ENCODE peak calls at places on chromosomes 5 and 9, in six cellular contexts. One of them, this sample, is unnamed.
A peak's percentile ranks its signal among the peaks of the same experiment; 100 is the strongest.

GRCh38 chr5:161851691-161852299 is 3.9 kb downstream of the GABRA1 start:
- DNase-seq in kidney epithelial cell: no peak
- DNase-seq in brain microvascular endothelial cell: no peak
- DNase-seq in uterus: no peak
- DNase-seq in astrocyte of the spinal cord: peak; percentile 2
- DNase-seq in fibroblast of the aortic adventitia: peak; percentile 1
- DNase-seq in this sample: no peak

GRCh38 chr5:10914741-10915480 is 153.9 kb upstream of the DAP start:
- DNase-seq in kidney epithelial cell: no peak
- DNase-seq in fibroblast of the aortic adventitia: no peak
- DNase-seq in astrocyte of the spinal cord: no peak
- DNase-seq in brain microvascular endothelial cell: no peak
- DNase-seq in uterus: no peak
- DNase-seq in this sample: peak; percentile 59

GRCh38 chr5:123350744-123351143 is 72.5 kb downstream of the CEP120 start:
- DNase-seq in brain microvascular endothelial cell: no peak
- DNase-seq in kidney epithelial cell: no peak
- DNase-seq in astrocyte of the spinal cord: no peak
- DNase-seq in uterus: no peak
- DNase-seq in fibroblast of the aortic adventitia: no peak
- DNase-seq in this sample: no peak

GRCh38 chr9:113477661-113478060 is 14.1 kb downstream of the RGS3 start:
- DNase-seq in astrocyte of the spinal cord: no peak
- DNase-seq in kidney epithelial cell: no peak
- DNase-seq in uterus: no peak
- DNase-seq in fibroblast of the aortic adventitia: no peak
- DNase-seq in brain microvascular endothelial cell: no peak
- DNase-seq in this sample: no peak

GRCh38 chr5:33319151-33319550 is 121.6 kb upstream of the TARS1 start:
- DNase-seq in kidney epithelial cell: no peak
- DNase-seq in uterus: no peak
- DNase-seq in fibroblast of the aortic adventitia: peak; percentile 76
- DNase-seq in astrocyte of the spinal cord: no peak
- DNase-seq in brain microvascular endothelial cell: no peak
- DNase-seq in this sample: peak; percentile 86

GRCh38 chr9:116156621-116157314 is 3.2 kb downstream of the PAPPA start:
- DNase-seq in kidney epithelial cell: no peak
- DNase-seq in brain microvascular endothelial cell: peak; percentile 78
- DNase-seq in fibroblast of the aortic adventitia: peak; percentile 93
- DNase-seq in astrocyte of the spinal cord: peak; percentile 77
- DNase-seq in uterus: peak; percentile 80
- DNase-seq in this sample: peak; percentile 91

GRCh38 chr9:136942881-136943230 is 1.7 kb downstream of the FBXW5 start:
- DNase-seq in kidney epithelial cell: no peak
- DNase-seq in astrocyte of the spinal cord: no peak
- DNase-seq in brain microvascular endothelial cell: no peak
- DNase-seq in uterus: no peak
- DNase-seq in fibroblast of the aortic adventitia: no peak
- DNase-seq in this sample: no peak

GRCh38 chr5:158234323-158235158 is 375.6 kb upstream of the CLINT1 start:
- DNase-seq in fibroblast of the aortic adventitia: no peak
- DNase-seq in brain microvascular endothelial cell: peak; percentile 86
- DNase-seq in uterus: no peak
- DNase-seq in astrocyte of the spinal cord: peak; percentile 82
- DNase-seq in kidney epithelial cell: no peak
- DNase-seq in this sample: peak; percentile 6

GRCh38 chr5:155699385-155699784 is 627.6 kb upstream of the SGCD start:
- DNase-seq in kidney epithelial cell: no peak
- DNase-seq in uterus: no peak
- DNase-seq in brain microvascular endothelial cell: no peak
- DNase-seq in astrocyte of the spinal cord: no peak
- DNase-seq in fibroblast of the aortic adventitia: no peak
- DNase-seq in this sample: no peak

GRCh38 chr9:87883990-87884389 is 1.3 kb downstream of the SPATA31E1 start:
- DNase-seq in uterus: no peak
- DNase-seq in kidney epithelial cell: no peak
- DNase-seq in astrocyte of the spinal cord: no peak
- DNase-seq in fibroblast of the aortic adventitia: no peak
- DNase-seq in brain microvascular endothelial cell: no peak
- DNase-seq in this sample: no peak

GRCh38 chr5:124057815-124058231 is 545.8 kb downstream of the CSNK1G3 start:
- DNase-seq in uterus: no peak
- DNase-seq in astrocyte of the spinal cord: no peak
- DNase-seq in kidney epithelial cell: no peak
- DNase-seq in brain microvascular endothelial cell: no peak
- DNase-seq in fibroblast of the aortic adventitia: no peak
- DNase-seq in this sample: no peak

GRCh38 chr5:18314192-18314778 is 680.0 kb downstream of the TAF11L14 start:
- DNase-seq in kidney epithelial cell: no peak
- DNase-seq in fibroblast of the aortic adventitia: peak; percentile 47
- DNase-seq in brain microvascular endothelial cell: no peak
- DNase-seq in astrocyte of the spinal cord: peak; percentile 32
- DNase-seq in uterus: no peak
- DNase-seq in this sample: peak; percentile 31
- TF ChIP-seq CTCF in kidney epithelial cell: no peak
- TF ChIP-seq CTCF in fibroblast of the aortic adventitia: peak; percentile 38
- TF ChIP-seq CTCF in brain microvascular endothelial cell: peak; percentile 34
- TF ChIP-seq CTCF in astrocyte of the spinal cord: peak; percentile 36
- TF ChIP-seq CTCF in uterus: peak; percentile 22
- TF ChIP-seq CTCF in this sample: peak; percentile 50

DNA sequence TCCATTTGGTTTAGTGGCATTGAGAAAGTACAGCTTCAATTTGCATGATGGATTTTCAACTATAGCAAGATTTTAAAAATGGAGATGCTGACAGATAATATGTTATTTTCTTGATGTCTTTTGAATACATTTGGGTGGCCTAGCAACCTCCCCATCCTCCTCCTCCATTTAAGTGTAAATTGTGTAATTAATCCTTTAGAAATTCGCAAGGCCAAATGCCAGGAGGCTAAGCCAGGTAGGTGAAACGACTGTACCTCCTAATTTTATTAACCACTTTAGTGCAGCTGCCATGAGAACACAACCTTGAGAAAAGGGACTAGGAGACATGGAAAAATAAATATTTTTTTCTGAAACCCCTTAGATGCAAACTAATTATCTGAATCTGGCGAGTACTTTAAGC is 248.8 kb downstream of the MRPS30 start:
- DNase-seq in kidney epithelial cell: no peak
- DNase-seq in fibroblast of the aortic adventitia: no peak
- DNase-seq in uterus: no peak
- DNase-seq in brain microvascular endothelial cell: no peak
- DNase-seq in astrocyte of the spinal cord: no peak
- DNase-seq in this sample: no peak
- H3K4me3 ChIP-seq in kidney epithelial cell: no peak overlapping the region
- H3K4me3 ChIP-seq in fibroblast of the aortic adventitia: no peak overlapping the region
- H3K4me3 ChIP-seq in uterus: no peak overlapping the region
- H3K4me3 ChIP-seq in brain microvascular endothelial cell: no peak overlapping the region
- H3K4me3 ChIP-seq in astrocyte of the spinal cord: no peak overlapping the region
- H3K4me3 ChIP-seq in this sample: no peak overlapping the region

DNA sequence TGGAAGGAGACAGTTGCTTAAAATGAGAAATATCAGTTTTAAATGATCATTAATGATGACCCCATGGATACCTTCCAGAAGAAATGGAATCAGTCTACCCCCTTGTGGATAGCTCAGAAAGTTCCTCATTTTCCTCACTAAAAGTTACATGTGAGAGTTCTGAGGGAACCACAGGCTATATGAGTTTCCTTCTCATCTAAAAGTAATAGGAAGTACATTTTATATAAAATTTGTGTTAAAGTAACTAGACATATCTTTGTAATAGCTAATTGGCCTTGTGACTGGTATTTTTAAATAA is 104.9 kb upstream of the SLC25A48 start:
- DNase-seq in uterus: no peak
- DNase-seq in fibroblast of the aortic adventitia: no peak
- DNase-seq in astrocyte of the spinal cord: no peak
- DNase-seq in brain microvascular endothelial cell: no peak
- DNase-seq in kidney epithelial cell: no peak
- DNase-seq in this sample: no peak
- TF ChIP-seq CTCF in uterus: no peak
- TF ChIP-seq CTCF in fibroblast of the aortic adventitia: no peak
- TF ChIP-seq CTCF in astrocyte of the spinal cord: peak; percentile 10
- TF ChIP-seq CTCF in brain microvascular endothelial cell: no peak
- TF ChIP-seq CTCF in kidney epithelial cell: peak; percentile 32
- TF ChIP-seq CTCF in this sample: peak; percentile 44

GRCh38 chr9:127944586-127945218 is 7.0 kb upstream of the DPM2 start:
- DNase-seq in kidney epithelial cell: no peak
- DNase-seq in astrocyte of the spinal cord: no peak
- DNase-seq in fibroblast of the aortic adventitia: no peak
- DNase-seq in uterus: no peak
- DNase-seq in brain microvascular endothelial cell: no peak
- DNase-seq in this sample: no peak

GRCh38 chr9:127945338-127945737 is 7.7 kb upstream of the DPM2 start:
- DNase-seq in astrocyte of the spinal cord: no peak
- DNase-seq in brain microvascular endothelial cell: no peak
- DNase-seq in fibroblast of the aortic adventitia: no peak
- DNase-seq in uterus: no peak
- DNase-seq in kidney epithelial cell: no peak
- DNase-seq in this sample: no peak

GRCh38 chr9:127943011-127943662 is 5.5 kb upstream of the DPM2 start:
- DNase-seq in brain microvascular endothelial cell: no peak
- DNase-seq in fibroblast of the aortic adventitia: no peak
- DNase-seq in kidney epithelial cell: no peak
- DNase-seq in astrocyte of the spinal cord: no peak
- DNase-seq in uterus: no peak
- DNase-seq in this sample: no peak

GRCh38 chr9:127942152-127943010 is 4.7 kb upstream of the DPM2 start:
- DNase-seq in brain microvascular endothelial cell: peak; percentile 39
- DNase-seq in uterus: peak; percentile 72
- DNase-seq in fibroblast of the aortic adventitia: peak; percentile 71
- DNase-seq in astrocyte of the spinal cord: peak; percentile 71
- DNase-seq in kidney epithelial cell: no peak
- DNase-seq in this sample: peak; percentile 68

DNA sequence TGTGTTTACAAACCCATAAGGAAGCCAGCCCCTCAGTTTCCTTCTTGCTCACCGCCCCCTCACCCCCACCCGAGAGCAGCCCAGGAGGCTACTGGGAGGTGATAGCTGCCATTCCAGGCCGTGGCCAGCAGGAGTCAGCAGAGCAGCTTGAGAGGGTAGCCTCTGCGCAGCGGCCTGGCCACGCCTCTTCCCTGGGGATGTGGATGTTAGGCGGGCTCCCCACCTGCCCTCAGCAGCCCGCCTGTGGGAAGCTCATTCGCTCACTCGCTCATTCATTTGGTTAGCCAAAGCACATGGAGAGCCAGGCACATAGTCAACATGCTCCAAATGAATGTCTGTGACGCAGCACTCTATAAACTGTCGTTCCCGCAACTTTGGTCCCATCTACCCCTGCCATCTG is 6.1 kb upstream of the DPM2 start:
- DNase-seq in fibroblast of the aortic adventitia: peak; percentile 80
- DNase-seq in kidney epithelial cell: no peak
- DNase-seq in astrocyte of the spinal cord: peak; percentile 70
- DNase-seq in uterus: peak; percentile 90
- DNase-seq in brain microvascular endothelial cell: peak; percentile 62
- DNase-seq in this sample: peak; percentile 71
- H3K4me3 ChIP-seq in fibroblast of the aortic adventitia: no peak overlapping the region
- H3K4me3 ChIP-seq in kidney epithelial cell: no peak overlapping the region
- H3K4me3 ChIP-seq in astrocyte of the spinal cord: no peak overlapping the region
- H3K4me3 ChIP-seq in uterus: no peak overlapping the region
- H3K4me3 ChIP-seq in brain microvascular endothelial cell: no peak overlapping the region
- H3K4me3 ChIP-seq in this sample: no peak overlapping the region

DNA sequence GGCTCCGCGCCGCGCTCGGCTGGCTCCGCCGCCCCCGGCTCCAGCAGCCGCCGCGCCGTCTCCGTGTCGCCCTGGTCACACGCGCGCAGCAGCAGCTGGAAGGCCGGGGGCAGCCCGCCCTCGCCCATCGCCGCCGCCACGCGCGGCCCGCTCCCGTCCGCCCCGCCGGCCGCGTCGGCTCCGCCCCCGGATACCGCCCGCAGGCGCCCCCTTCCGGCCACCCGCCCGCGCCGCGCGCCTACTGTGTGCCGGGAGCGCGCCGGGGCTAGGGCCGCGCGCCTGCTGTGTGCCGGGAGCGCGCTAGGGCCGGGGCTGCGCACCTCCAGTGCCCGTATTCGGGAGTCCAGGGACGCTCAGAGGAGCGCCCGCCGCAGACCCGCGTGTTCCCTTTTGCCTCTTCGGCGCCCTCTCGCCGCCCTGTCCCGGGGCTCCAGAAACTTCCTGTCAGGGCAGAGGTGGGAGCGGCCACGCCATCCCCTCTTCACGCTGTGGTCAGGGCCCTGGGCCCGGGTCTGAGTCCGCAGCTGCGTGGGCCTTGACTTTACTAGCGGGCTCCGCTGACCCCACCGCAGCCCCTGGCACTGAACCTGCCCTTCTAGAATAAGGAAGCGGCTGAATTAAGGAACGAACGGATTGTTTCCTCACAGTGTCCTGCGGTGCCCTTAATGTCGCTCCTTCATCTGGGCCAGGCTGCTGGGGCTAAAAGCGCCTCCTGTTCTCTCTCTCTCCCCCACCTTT is at the start of gene ANKS6:
- DNase-seq in uterus: peak; percentile 85
- DNase-seq in brain microvascular endothelial cell: peak; percentile 45
- DNase-seq in fibroblast of the aortic adventitia: peak; percentile 62
- DNase-seq in astrocyte of the spinal cord: peak; percentile 58
- DNase-seq in kidney epithelial cell: no peak
- DNase-seq in this sample: peak; percentile 67
- TF ChIP-seq CTCF in uterus: peak; percentile 86
- TF ChIP-seq CTCF in brain microvascular endothelial cell: peak; percentile 41
- TF ChIP-seq CTCF in fibroblast of the aortic adventitia: peak; percentile 29
- TF ChIP-seq CTCF in astrocyte of the spinal cord: peak; percentile 37
- TF ChIP-seq CTCF in kidney epithelial cell: no peak
- TF ChIP-seq CTCF in this sample: peak; percentile 11

DNA sequence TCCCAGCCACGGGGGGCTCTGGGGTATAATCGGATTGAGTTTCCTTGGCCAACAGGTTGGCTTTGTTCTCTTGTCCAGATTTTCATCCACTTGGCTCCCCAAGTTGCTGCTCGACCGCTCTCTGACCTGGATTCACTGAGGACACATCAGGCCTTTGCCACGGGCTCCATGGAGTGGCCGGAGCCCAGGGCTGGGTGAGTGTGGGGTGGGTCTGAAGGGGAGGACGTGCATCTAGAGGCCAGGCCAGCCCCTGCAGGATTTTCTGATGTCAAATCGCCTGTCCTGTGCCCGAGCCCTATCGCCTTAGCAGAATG is 89.0 kb upstream of the BOD1 start:
- DNase-seq in kidney epithelial cell: no peak
- DNase-seq in fibroblast of the aortic adventitia: no peak
- DNase-seq in uterus: no peak
- DNase-seq in brain microvascular endothelial cell: no peak
- DNase-seq in astrocyte of the spinal cord: no peak
- DNase-seq in this sample: no peak
- H3K4me3 ChIP-seq in kidney epithelial cell: no peak overlapping the region
- H3K4me3 ChIP-seq in fibroblast of the aortic adventitia: no peak overlapping the region
- H3K4me3 ChIP-seq in uterus: no peak overlapping the region
- H3K4me3 ChIP-seq in brain microvascular endothelial cell: no peak overlapping the region
- H3K4me3 ChIP-seq in astrocyte of the spinal cord: no peak overlapping the region
- H3K4me3 ChIP-seq in this sample: no peak overlapping the region